ENCODE peak calls at places on chromosome 1, in seven cellular contexts. P is mesendoderm, U is IMR-90, D is H1, W is trophoblast cell, K is H9, T is mesenchymal stem cell. B is an unnamed sample.

GRCh38 chr1:2242814-2243725 is 15.0 kb downstream of the SKI start:
- DNase-seq in T (no peak), K (peak; percentile 25), D (no peak), W (peak; percentile 67), P (no peak), U (no peak), B (no peak)

GRCh38 chr1:37657620-37658412 is 23.1 kb upstream of the RSPO1 start:
- DNase-seq in D (no peak), U (no peak), T (no peak), P (no peak), K (no peak), W (no peak), B (no peak)

GRCh38 chr1:5720484-5720883 is 271.7 kb downstream of the NPHP4 start:
- DNase-seq in U (no peak), D (no peak), P (no peak), T (no peak), W (no peak), K (no peak), B (no peak)

GRCh38 chr1:199685369-199685768 is 342.1 kb upstream of the NR5A2 start:
- DNase-seq in U (peak; percentile 75), W (peak; percentile 92), K (no peak), T (peak; percentile 73), P (peak; percentile 14), D (no peak), B (no peak)

GRCh38 chr1:29124366-29125236 is 898 bp upstream of the TMEM200B start:
- DNase-seq in W (peak; percentile 81), U (peak; percentile 60), P (peak; percentile 96), K (peak; percentile 91), T (peak; percentile 85), D (peak; percentile 93), B (peak; percentile 74)

GRCh38 chr1:228151526-228151925 is 1.8 kb downstream of the GJC2 start:
- DNase-seq in T (no peak), W (no peak), K (no peak), U (no peak), P (no peak), D (no peak), B (no peak)

GRCh38 chr1:38026592-38027200 is 14.2 kb downstream of the UTP11 start:
- DNase-seq in W (peak; percentile 58), U (peak; percentile 57), K (peak; percentile 77), D (no peak), P (peak; percentile 77), T (peak; percentile 70), B (no peak)

GRCh38 chr1:202148391-202148790 is 3.9 kb upstream of the ARL8A start:
- DNase-seq in W (no peak), D (no peak), U (no peak), P (no peak), T (no peak), K (no peak), B (no peak)

GRCh38 chr1:9653783-9654517 is 2.4 kb downstream of the PIK3CD start:
- DNase-seq in D (no peak), U (no peak), T (no peak), P (no peak), W (no peak), K (no peak), B (no peak)

GRCh38 chr1:184791199-184791935 is 36.7 kb upstream of the EDEM3 start:
- DNase-seq in P (no peak), U (peak; percentile 77), D (no peak), W (no peak), T (peak; percentile 66), K (no peak), B (no peak)

GRCh38 chr1:89945852-89946476 is 48.9 kb upstream of the ZNF326 start:
- DNase-seq in U (peak; percentile 85), P (no peak), T (peak; percentile 39), W (peak; percentile 81), K (no peak), D (no peak), B (no peak)

GRCh38 chr1:218346391-218347204 is 1.5 kb downstream of the TGFB2 start:
- DNase-seq in D (no peak), P (peak; percentile 57), K (peak; percentile 46), W (peak; percentile 49), U (peak; percentile 37), T (peak; percentile 61), B (no peak)

GRCh38 chr1:54645806-54646676 is 4.5 kb downstream of the MROH7 start:
- DNase-seq in U (peak; percentile 13), D (no peak), W (no peak), P (no peak), K (no peak), T (no peak), B (no peak)

GRCh38 chr1:70504821-70505193 is 93.7 kb downstream of the CTH start:
- DNase-seq in W (no peak), T (peak; percentile 95), U (peak; percentile 18), D (no peak), P (no peak), K (no peak), B (no peak)

GRCh38 chr1:93585059-93585966 is 96.3 kb downstream of the BCAR3 start:
- DNase-seq in K (no peak), D (no peak), T (no peak), W (peak; percentile 91), U (no peak), P (no peak), B (no peak)

GRCh38 chr1:18142471-18142870 is 34.9 kb downstream of the IGSF21 start:
- DNase-seq in U (no peak), W (no peak), K (no peak), T (no peak), D (no peak), P (no peak), B (no peak)

GRCh38 chr1:174769961-174770549 is 229.7 kb upstream of the CACYBP start:
- DNase-seq in D (no peak), U (peak; percentile 60), W (peak; percentile 72), T (peak; percentile 73), P (peak; percentile 70), K (no peak), B (peak; percentile 18)

GRCh38 chr1:242761556-242761955 is 237.1 kb upstream of the PLD5 start:
- DNase-seq in P (no peak), K (no peak), W (no peak), U (no peak), T (no peak), D (no peak), B (no peak)

GRCh38 chr1:95716097-95716496 is 482.1 kb downstream of the RWDD3 start:
- DNase-seq in D (no peak), P (no peak), W (no peak), T (no peak), U (no peak), K (no peak), B (no peak)

GRCh38 chr1:163046071-163046470 is 23.1 kb upstream of the RGS4 start:
- DNase-seq in W (peak; percentile 39), T (peak; percentile 48), D (no peak), P (no peak), K (no peak), U (peak; percentile 74), B (no peak)

GRCh38 chr1:87226341-87226760 is 102.3 kb upstream of the LMO4 start:
- DNase-seq in U (peak; percentile 100), D (no peak), K (peak; percentile 47), W (peak; percentile 79), P (peak; percentile 87), T (peak; percentile 93), B (peak; percentile 9)

GRCh38 chr1:87231703-87232363 is 96.8 kb upstream of the LMO4 start:
- DNase-seq in D (no peak), T (no peak), U (no peak), K (no peak), P (no peak), W (no peak), B (no peak)

GRCh38 chr1:87224209-87224608 is 104.5 kb upstream of the LMO4 start:
- DNase-seq in P (no peak), D (no peak), W (peak; percentile 81), K (no peak), T (peak; percentile 85), U (peak; percentile 100), B (no peak)

GRCh38 chr1:87227651-87228050 is 101.0 kb upstream of the LMO4 start:
- DNase-seq in K (no peak), D (no peak), T (no peak), W (no peak), P (no peak), U (no peak), B (no peak)
- H3K4ac ChIP-seq in K (no peak overlapping the region), D (no peak overlapping the region), T (no peak overlapping the region), W (no peak overlapping the region), P (no peak overlapping the region), U (no peak overlapping the region), B (no peak overlapping the region)

GRCh38 chr1:179340915-179341314 is 24.9 kb upstream of the AXDND1 start:
- DNase-seq in D (no peak), T (no peak), U (no peak), W (no peak), K (no peak), P (no peak), B (no peak)
- H2BK5ac ChIP-seq in D (no peak overlapping the region), T (no peak overlapping the region), U (no peak overlapping the region), W (no peak overlapping the region), K (no peak overlapping the region), P (no peak overlapping the region), B (no peak overlapping the region)

GRCh38 chr1:85612704-85613361 is 32.3 kb downstream of the CCN1 start:
- DNase-seq in T (peak; percentile 83), W (peak; percentile 92), K (peak; percentile 47), U (peak; percentile 94), P (peak; percentile 89), D (no peak), B (no peak)

GRCh38 chr1:85616011-85616705 is 35.6 kb downstream of the CCN1 start:
- DNase-seq in D (no peak), K (peak; percentile 32), W (peak; percentile 99), T (no peak), P (no peak), U (no peak), B (no peak)

GRCh38 chr1:85616736-85617135 is 36.2 kb downstream of the CCN1 start:
- DNase-seq in D (no peak), P (no peak), W (peak; percentile 90), T (no peak), K (no peak), U (no peak), B (no peak)

GRCh38 chr1:85617582-85618237 is 37.1 kb downstream of the CCN1 start:
- DNase-seq in P (no peak), U (peak; percentile 87), W (peak; percentile 92), D (no peak), K (no peak), T (peak; percentile 46), B (no peak)

DNA sequence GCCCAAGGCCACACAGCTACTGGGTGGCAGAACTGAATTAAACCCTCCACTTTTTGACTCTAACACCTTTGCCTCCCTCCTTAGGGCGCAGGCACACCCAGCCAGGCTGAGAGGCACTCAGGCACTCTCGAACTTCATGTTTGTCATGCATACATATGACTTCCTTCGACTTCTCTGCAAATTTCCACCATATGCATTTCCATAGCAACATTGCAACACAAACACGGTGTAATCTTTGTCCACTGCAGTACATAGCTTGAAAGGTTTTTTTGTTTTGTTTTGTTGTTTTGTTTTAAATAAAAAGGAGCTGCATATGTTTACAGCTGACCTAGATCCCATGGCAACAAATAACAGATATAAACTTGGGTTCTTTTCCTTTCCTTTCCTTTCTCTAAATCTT is 35.0 kb downstream of the CCN1 start:
- DNase-seq in T (peak; percentile 68), P (no peak), D (no peak), W (peak; percentile 89), U (no peak), K (no peak), B (no peak)
- H3K18ac ChIP-seq in T (no peak overlapping the region), P (no peak overlapping the region), D (no peak overlapping the region), W (no peak overlapping the region), U (no peak overlapping the region), K (peak overlapping the region; percentile 34), B (no peak overlapping the region)

DNA sequence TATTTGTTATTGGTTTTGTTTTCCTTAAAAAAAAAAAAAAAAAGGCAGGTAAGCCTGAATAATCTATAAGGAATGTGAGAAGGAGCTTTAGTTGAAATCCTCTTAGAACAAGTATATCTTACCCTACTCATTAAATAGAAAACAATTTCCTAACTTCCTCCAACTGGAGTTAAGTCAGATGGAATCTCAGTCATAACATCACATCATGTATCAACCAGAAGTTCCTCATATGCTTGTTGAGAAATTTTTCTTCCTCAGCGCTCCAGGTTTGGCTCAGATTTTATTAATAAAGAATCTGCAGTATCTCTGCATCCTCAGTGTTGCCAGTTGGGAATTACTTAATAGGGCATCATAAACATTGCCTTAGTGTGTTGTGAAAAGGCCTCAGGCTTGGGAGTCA is 37.6 kb downstream of the DUSP10 start:
- DNase-seq in P (no peak), K (no peak), W (peak; percentile 41), U (peak; percentile 57), D (no peak), T (no peak), B (no peak)
- H3K4ac ChIP-seq in P (no peak overlapping the region), K (no peak overlapping the region), W (no peak overlapping the region), U (no peak overlapping the region), D (no peak overlapping the region), T (no peak overlapping the region), B (no peak overlapping the region)